ENCODE peak calls at places on chromosome 18, in nine cellular contexts. P, O, T, D, M, Z, I, E and L are unnamed samples.

GRCh38 chr18:10518595-10519273 is 7.1 kb upstream of the NAPG start:
- DNase-seq in E (no peak), M (peak), T (peak), Z (no peak), D (no peak), I (peak), P (no peak), O (no peak), L (no peak)

GRCh38 chr18:22465859-22466602 is 48.3 kb upstream of the CTAGE1 start:
- DNase-seq in T (peak), I (peak), M (peak), Z (peak), D (no peak), E (peak), O (peak), P (no peak), L (no peak)

GRCh38 chr18:78069784-78070664 is 820.4 kb downstream of the GALR1 start:
- DNase-seq in Z (no peak), D (no peak), I (no peak), E (no peak), O (no peak), P (peak), T (peak), M (no peak), L (no peak)

GRCh38 chr18:29188760-29189159 is 1011.8 kb upstream of the CDH2 start:
- DNase-seq in M (peak), D (no peak), E (no peak), I (no peak), Z (no peak), O (no peak), T (no peak), P (no peak), L (no peak)

GRCh38 chr18:28690836-28691835 is 514.2 kb upstream of the CDH2 start:
- DNase-seq in T (no peak), D (no peak), P (no peak), O (no peak), E (no peak), I (no peak), M (no peak), Z (no peak), L (no peak)

GRCh38 chr18:59902180-59902992 is 2.6 kb downstream of the PMAIP1 start:
- DNase-seq in T (no peak), O (peak), D (no peak), M (peak), P (no peak), I (no peak), Z (no peak), E (no peak), L (no peak)

GRCh38 chr18:77054288-77054605 is 78.3 kb downstream of the MBP start:
- DNase-seq in I (no peak), Z (no peak), M (no peak), E (no peak), D (no peak), O (no peak), P (no peak), T (no peak), L (no peak)

GRCh38 chr18:71431171-71431570 is 1113.0 kb downstream of the CBLN2 start:
- DNase-seq in Z (no peak), M (no peak), P (no peak), T (no peak), I (no peak), D (no peak), O (no peak), E (no peak), L (no peak)

GRCh38 chr18:47425365-47425764 is 173.9 kb upstream of the SKOR2 start:
- DNase-seq in O (no peak), P (no peak), E (no peak), D (no peak), Z (no peak), I (no peak), M (no peak), T (no peak), L (no peak)

GRCh38 chr18:73666772-73667171 is 480.9 kb downstream of the FBXO15 start:
- DNase-seq in P (no peak), D (no peak), O (no peak), E (no peak), M (no peak), T (no peak), I (no peak), Z (no peak), L (no peak)

GRCh38 chr18:61336766-61337165 is 3.5 kb downstream of the CDH20 start:
- DNase-seq in M (no peak), D (no peak), O (no peak), P (no peak), Z (no peak), I (no peak), T (no peak), E (no peak), L (no peak)

GRCh38 chr18:38115201-38115600 is 549.6 kb upstream of the CELF4 start:
- DNase-seq in O (no peak), Z (no peak), D (no peak), P (no peak), E (no peak), M (no peak), I (peak), T (no peak), L (no peak)

GRCh38 chr18:57644540-57644939 is 22.9 kb upstream of the NARS1 start:
- DNase-seq in T (no peak), P (no peak), I (no peak), D (peak), Z (no peak), M (peak), E (no peak), O (peak), L (no peak)

GRCh38 chr18:9087144-9087543 is 15.4 kb upstream of the NDUFV2 start:
- DNase-seq in T (no peak), O (no peak), E (no peak), D (no peak), P (no peak), M (no peak), I (no peak), Z (no peak), L (no peak)

GRCh38 chr18:44229693-44230108 is 451.0 kb upstream of the SETBP1 start:
- DNase-seq in E (peak), O (peak), Z (no peak), M (peak), I (peak), D (no peak), P (peak), T (peak), L (no peak)

GRCh38 chr18:70333757-70334156 is 44.9 kb downstream of the SOCS6 start:
- DNase-seq in D (no peak), P (no peak), I (peak), T (peak), M (peak), E (peak), Z (no peak), O (peak), L (no peak)

GRCh38 chr18:74897971-74898657 is 300.4 kb downstream of the ZNF407 start:
- DNase-seq in O (peak), Z (peak), T (no peak), M (peak), D (no peak), P (no peak), E (peak), I (peak), L (no peak)

GRCh38 chr18:9696701-9697100 is 11.4 kb upstream of the RAB31 start:
- DNase-seq in I (no peak), M (peak), T (no peak), E (no peak), D (no peak), Z (no peak), O (no peak), P (no peak), L (no peak)

GRCh38 chr18:9901377-9901776 is 12.4 kb upstream of the VAPA start:
- DNase-seq in Z (no peak), I (no peak), O (no peak), M (peak), D (no peak), E (no peak), P (no peak), T (no peak), L (no peak)

GRCh38 chr18:35415511-35416427 is 38.6 kb upstream of the ZNF396 start:
- DNase-seq in M (peak), P (no peak), I (peak), D (peak), E (peak), T (no peak), O (no peak), Z (no peak), L (no peak)

GRCh38 chr18:13524054-13524453 is 202.3 kb downstream of the FAM210A start:
- DNase-seq in D (no peak), I (no peak), T (no peak), M (no peak), E (no peak), Z (no peak), P (no peak), O (no peak), L (no peak)

GRCh38 chr18:1014496-1014895 is 109.8 kb downstream of the ADCYAP1 start:
- DNase-seq in P (no peak), Z (no peak), D (no peak), E (no peak), I (no peak), M (peak), T (no peak), O (no peak), L (no peak)

GRCh38 chr18:79572093-79572780 is 107.4 kb upstream of the CTDP1 start:
- DNase-seq in E (no peak), O (no peak), Z (no peak), P (peak), I (no peak), D (no peak), M (no peak), T (no peak), L (peak)

GRCh38 chr18:22871809-22872525 is 61.2 kb upstream of the RBBP8 start:
- DNase-seq in O (peak), Z (peak), M (peak), I (peak), E (no peak), D (no peak), T (no peak), P (no peak), L (no peak)

GRCh38 chr18:54671291-54671881 is 80.3 kb downstream of the DYNAP start:
- DNase-seq in O (no peak), P (no peak), M (peak), Z (no peak), E (no peak), T (peak), D (peak), I (peak), L (no peak)

GRCh38 chr18:51133580-51134160 is 63.8 kb downstream of the MEX3C start:
- DNase-seq in P (no peak), M (peak), Z (no peak), E (no peak), D (no peak), I (no peak), T (no peak), O (no peak), L (no peak)

GRCh38 chr18:26190506-26190905 is 35.7 kb upstream of the TAF4B start:
- DNase-seq in T (no peak), M (no peak), I (no peak), P (no peak), E (no peak), Z (no peak), D (no peak), O (no peak), L (peak)

GRCh38 chr18:42107287-42108045 is 152.4 kb downstream of the PIK3C3 start:
- DNase-seq in I (no peak), M (no peak), D (no peak), P (no peak), O (no peak), Z (no peak), T (no peak), E (no peak), L (no peak)

GRCh38 chr18:55900380-55900779 is 312.4 kb upstream of the TCF4 start:
- DNase-seq in M (peak), P (no peak), T (no peak), E (no peak), I (peak), O (peak), Z (no peak), D (no peak), L (no peak)